ENCODE peak calls at places on chromosomes 11 and 22, in nine cellular contexts. P is sigmoid colon; Z is psoas muscle; F is astrocyte; V is mesendoderm; L is A549; Y is CD8-positive, alpha-beta memory T cell; E is HAP-1; M is AG09309. S is an unnamed sample.

GRCh38 chr11:77634724-77635123 is 2.9 kb downstream of the CLNS1A start:
- DNase-seq in P (no peak), Z (no peak), F (no peak), V (no peak), L (no peak), Y (no peak), E (no peak), M (no peak), S (no peak)

GRCh38 chr11:636511-637332 is at the start of gene DRD4:
- DNase-seq in P (no peak), Z (no peak), F (no peak), V (no peak), L (no peak), Y (no peak), E (no peak), M (no peak), S (no peak)

GRCh38 chr11:11415786-11416390 is 62.8 kb upstream of the CSNK2A3 start:
- DNase-seq in P (no peak), Z (no peak), F (peak), V (no peak), L (no peak), Y (no peak), E (no peak), M (no peak), S (no peak)

GRCh38 chr11:2445107-2445947 is 519 bp downstream of the KCNQ1 start:
- DNase-seq in P (no peak), Z (peak), F (no peak), V (no peak), L (no peak), Y (peak), E (no peak), M (no peak), S (no peak)

GRCh38 chr22:46515208-46516111 is 22.0 kb downstream of the CELSR1 start:
- DNase-seq in P (no peak), Z (no peak), F (peak), V (peak), L (no peak), Y (no peak), E (no peak), M (no peak), S (no peak)

GRCh38 chr11:36352919-36353318 is 56.8 kb downstream of the PRR5L start:
- DNase-seq in P (no peak), Z (no peak), F (no peak), V (no peak), L (no peak), Y (peak), E (no peak), M (no peak), S (no peak)

GRCh38 chr11:65777241-65777640 is 3.5 kb downstream of the AP5B1 start:
- DNase-seq in P (peak), Z (no peak), F (no peak), V (no peak), L (no peak), Y (no peak), E (no peak), M (no peak), S (no peak)

GRCh38 chr11:13952668-13953067 is 9.9 kb upstream of the SPON1 start:
- DNase-seq in P (no peak), Z (no peak), F (no peak), V (no peak), L (no peak), Y (no peak), E (no peak), M (no peak), S (no peak)

GRCh38 chr11:83711035-83711630 is 425.0 kb upstream of the CCDC90B start:
- DNase-seq in P (no peak), Z (no peak), F (no peak), V (peak), L (no peak), Y (no peak), E (no peak), M (no peak), S (peak)

DNA sequence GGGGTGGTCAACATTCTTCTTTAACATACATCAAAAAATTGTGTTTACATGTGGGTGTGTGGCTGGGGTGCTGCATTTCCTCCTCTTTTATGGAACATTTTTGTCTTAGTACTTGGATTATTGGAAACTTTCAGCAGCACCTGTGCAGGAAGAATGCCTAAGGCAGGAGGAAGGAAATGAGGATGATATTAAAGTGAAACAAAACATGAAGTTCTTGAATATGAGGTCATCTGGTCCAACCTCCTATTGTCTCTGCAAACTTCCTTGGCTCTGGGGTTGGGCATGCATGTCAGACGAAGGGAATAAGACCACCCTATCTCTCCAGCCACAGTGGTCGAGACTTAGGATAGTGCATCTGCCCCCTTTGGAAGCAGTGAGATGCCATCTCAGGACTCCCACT is 20.6 kb upstream of the OR9Q1 start:
- DNase-seq in P (no peak), Z (no peak), F (no peak), V (no peak), L (no peak), Y (no peak), E (no peak), M (no peak), S (no peak)
- H3K4me3 ChIP-seq in P (no peak), Z (no peak), F (no peak), V (no peak), L (no peak), Y (no peak), E (no peak), M (no peak), S (no peak)

GRCh38 chr11:31870609-31871309 is 59.6 kb upstream of the PAX6 start:
- DNase-seq in P (no peak), Z (peak), F (peak), V (peak), L (peak), Y (no peak), E (peak), M (no peak), S (peak)
- H3K4me3 ChIP-seq in P (no peak), Z (peak), F (no peak), V (no peak), L (no peak), Y (no peak), E (no peak), M (no peak), S (peak)

GRCh38 chr22:36963302-36963701 is 49.9 kb downstream of the CSF2RB start:
- DNase-seq in P (no peak), Z (no peak), F (no peak), V (no peak), L (no peak), Y (no peak), E (no peak), M (no peak), S (no peak)
- H3K4me3 ChIP-seq in P (no peak), Z (no peak), F (no peak), V (no peak), L (no peak), Y (no peak), E (no peak), M (no peak), S (no peak)

GRCh38 chr22:40156001-40156516 is 21.7 kb upstream of the TNRC6B start:
- DNase-seq in P (no peak), Z (peak), F (peak), V (peak), L (peak), Y (no peak), E (peak), M (no peak), S (peak)
- H3K4me3 ChIP-seq in P (no peak), Z (peak), F (no peak), V (no peak), L (no peak), Y (no peak), E (no peak), M (no peak), S (no peak)

GRCh38 chr22:31574015-31574670 is 77.8 kb downstream of the SFI1 start:
- DNase-seq in P (no peak), Z (no peak), F (no peak), V (no peak), L (no peak), Y (no peak), E (no peak), M (no peak), S (no peak)
- H3K4me3 ChIP-seq in P (no peak), Z (no peak), F (no peak), V (no peak), L (no peak), Y (no peak), E (no peak), M (no peak), S (no peak)